ENCODE peak calls at places on chromosomes 3 and 15, in nine cellular contexts. One of them, this sample, is unnamed.
A peak's percentile ranks its signal among the peaks of the same experiment; 100 is the strongest.

GRCh38 chr15:74156678-74157411 is 16.7 kb upstream of the ISLR start:
- DNase-seq in endothelial cell: no peak
- DNase-seq in stomach: no peak
- DNase-seq in left ventricle myocardium inferior: no peak
- DNase-seq in activated B cell treated with CpG ODN at 0.5 μM for 24 hours: no peak
- DNase-seq in RWPE1: no peak
- DNase-seq in sigmoid colon: no peak
- DNase-seq in coronary artery: no peak
- DNase-seq in left lung: no peak
- DNase-seq in this sample: peak; percentile 53

GRCh38 chr3:162769559-162769958 is 1273.0 kb downstream of the OTOL1 start:
- DNase-seq in endothelial cell: no peak
- DNase-seq in stomach: no peak
- DNase-seq in left ventricle myocardium inferior: no peak
- DNase-seq in activated B cell treated with CpG ODN at 0.5 μM for 24 hours: no peak
- DNase-seq in RWPE1: no peak
- DNase-seq in sigmoid colon: no peak
- DNase-seq in coronary artery: no peak
- DNase-seq in left lung: no peak
- DNase-seq in this sample: no peak

GRCh38 chr3:58564456-58565160 is 12.6 kb downstream of the FAM107A start:
- DNase-seq in endothelial cell: no peak
- DNase-seq in stomach: no peak
- DNase-seq in left ventricle myocardium inferior: no peak
- DNase-seq in activated B cell treated with CpG ODN at 0.5 μM for 24 hours: no peak
- DNase-seq in RWPE1: peak; percentile 30
- DNase-seq in sigmoid colon: no peak
- DNase-seq in coronary artery: no peak
- DNase-seq in left lung: no peak
- DNase-seq in this sample: no peak

GRCh38 chr15:99443056-99443756 is 122.6 kb upstream of the MEF2A start:
- DNase-seq in endothelial cell: no peak
- DNase-seq in stomach: peak; percentile 20
- DNase-seq in left ventricle myocardium inferior: no peak
- DNase-seq in activated B cell treated with CpG ODN at 0.5 μM for 24 hours: peak; percentile 10
- DNase-seq in RWPE1: no peak
- DNase-seq in sigmoid colon: peak; percentile 58
- DNase-seq in coronary artery: peak; percentile 74
- DNase-seq in left lung: no peak
- DNase-seq in this sample: no peak

GRCh38 chr3:99674086-99674789 is 35.8 kb downstream of the COL8A1 start:
- DNase-seq in endothelial cell: no peak
- DNase-seq in stomach: no peak
- DNase-seq in left ventricle myocardium inferior: no peak
- DNase-seq in activated B cell treated with CpG ODN at 0.5 μM for 24 hours: no peak
- DNase-seq in RWPE1: no peak
- DNase-seq in sigmoid colon: no peak
- DNase-seq in coronary artery: no peak
- DNase-seq in left lung: no peak
- DNase-seq in this sample: no peak

GRCh38 chr15:42152196-42152920 is 4.1 kb downstream of the PLA2G4F start:
- DNase-seq in endothelial cell: no peak
- DNase-seq in stomach: peak; percentile 78
- DNase-seq in left ventricle myocardium inferior: peak; percentile 61
- DNase-seq in activated B cell treated with CpG ODN at 0.5 μM for 24 hours: no peak
- DNase-seq in RWPE1: no peak
- DNase-seq in sigmoid colon: no peak
- DNase-seq in coronary artery: no peak
- DNase-seq in left lung: peak; percentile 79
- DNase-seq in this sample: peak; percentile 48

GRCh38 chr3:44596631-44597030 is 11.9 kb downstream of the ZNF660 start:
- DNase-seq in endothelial cell: no peak
- DNase-seq in stomach: no peak
- DNase-seq in left ventricle myocardium inferior: no peak
- DNase-seq in activated B cell treated with CpG ODN at 0.5 μM for 24 hours: no peak
- DNase-seq in RWPE1: no peak
- DNase-seq in sigmoid colon: no peak
- DNase-seq in coronary artery: no peak
- DNase-seq in left lung: no peak
- DNase-seq in this sample: no peak

GRCh38 chr3:121431717-121432517 is 113.9 kb downstream of the POLQ start:
- DNase-seq in endothelial cell: no peak
- DNase-seq in stomach: no peak
- DNase-seq in left ventricle myocardium inferior: no peak
- DNase-seq in activated B cell treated with CpG ODN at 0.5 μM for 24 hours: no peak
- DNase-seq in RWPE1: no peak
- DNase-seq in sigmoid colon: no peak
- DNase-seq in coronary artery: no peak
- DNase-seq in left lung: no peak
- DNase-seq in this sample: no peak

GRCh38 chr15:95875141-95875643 is 455.3 kb upstream of the NR2F2 start:
- DNase-seq in endothelial cell: no peak
- DNase-seq in stomach: peak; percentile 38
- DNase-seq in left ventricle myocardium inferior: no peak
- DNase-seq in activated B cell treated with CpG ODN at 0.5 μM for 24 hours: no peak
- DNase-seq in RWPE1: peak; percentile 30
- DNase-seq in sigmoid colon: no peak
- DNase-seq in coronary artery: no peak
- DNase-seq in left lung: no peak
- DNase-seq in this sample: no peak

DNA sequence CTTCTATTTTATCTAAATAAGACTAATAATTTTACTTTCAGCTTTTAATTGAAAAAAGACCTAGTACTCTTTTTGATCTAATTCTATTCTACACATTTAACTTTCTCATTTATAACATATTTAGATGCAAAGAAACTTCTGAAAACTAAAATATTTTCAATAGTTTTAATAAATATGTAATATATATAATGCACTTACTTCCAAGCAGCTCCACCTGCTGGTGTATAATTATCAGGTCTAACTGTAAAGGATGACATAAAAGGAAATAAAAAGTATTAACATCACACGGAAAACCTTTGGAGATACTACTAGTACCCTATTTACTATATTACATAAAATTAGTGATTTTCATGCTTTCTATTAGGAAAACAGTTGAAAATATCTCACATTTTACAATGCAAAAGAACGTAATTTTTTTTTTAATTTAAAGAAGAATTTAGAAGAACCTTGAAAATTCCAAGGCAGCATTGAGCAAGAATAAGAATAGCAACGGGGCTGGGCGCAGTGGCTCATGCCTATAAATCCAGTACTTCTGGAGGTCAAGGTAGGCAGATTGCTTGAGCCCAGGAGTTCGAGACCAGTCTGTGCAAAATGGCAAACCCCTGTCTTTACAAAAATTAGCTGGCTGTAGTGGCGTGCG is 10.2 kb downstream of the PLSCR5 start:
- DNase-seq in endothelial cell: no peak
- DNase-seq in stomach: no peak
- DNase-seq in left ventricle myocardium inferior: no peak
- DNase-seq in activated B cell treated with CpG ODN at 0.5 μM for 24 hours: no peak
- DNase-seq in RWPE1: no peak
- DNase-seq in sigmoid colon: no peak
- DNase-seq in coronary artery: no peak
- DNase-seq in left lung: no peak
- DNase-seq in this sample: no peak
- TF ChIP-seq CTCF in endothelial cell: peak; percentile 72
- TF ChIP-seq CTCF in stomach: no peak
- TF ChIP-seq CTCF in left ventricle myocardium inferior: peak; percentile 44
- TF ChIP-seq CTCF in activated B cell treated with CpG ODN at 0.5 μM for 24 hours: no peak
- TF ChIP-seq CTCF in RWPE1: peak; percentile 54
- TF ChIP-seq CTCF in sigmoid colon: no peak
- TF ChIP-seq CTCF in coronary artery: no peak
- TF ChIP-seq CTCF in left lung: peak; percentile 22
- TF ChIP-seq CTCF in this sample: peak; percentile 33

GRCh38 chr3:12817341-12817705 is 20.8 kb downstream of the CAND2 start:
- DNase-seq in endothelial cell: no peak
- DNase-seq in stomach: no peak
- DNase-seq in left ventricle myocardium inferior: peak; percentile 35
- DNase-seq in activated B cell treated with CpG ODN at 0.5 μM for 24 hours: no peak
- DNase-seq in RWPE1: no peak
- DNase-seq in sigmoid colon: no peak
- DNase-seq in coronary artery: no peak
- DNase-seq in left lung: no peak
- DNase-seq in this sample: no peak

GRCh38 chr3:12815078-12815477 is 18.6 kb downstream of the CAND2 start:
- DNase-seq in endothelial cell: no peak
- DNase-seq in stomach: no peak
- DNase-seq in left ventricle myocardium inferior: no peak
- DNase-seq in activated B cell treated with CpG ODN at 0.5 μM for 24 hours: no peak
- DNase-seq in RWPE1: no peak
- DNase-seq in sigmoid colon: no peak
- DNase-seq in coronary artery: no peak
- DNase-seq in left lung: no peak
- DNase-seq in this sample: no peak

GRCh38 chr3:12816521-12817340 is 20.3 kb downstream of the CAND2 start:
- DNase-seq in endothelial cell: no peak
- DNase-seq in stomach: no peak
- DNase-seq in left ventricle myocardium inferior: peak; percentile 42
- DNase-seq in activated B cell treated with CpG ODN at 0.5 μM for 24 hours: no peak
- DNase-seq in RWPE1: no peak
- DNase-seq in sigmoid colon: no peak
- DNase-seq in coronary artery: no peak
- DNase-seq in left lung: no peak
- DNase-seq in this sample: no peak

GRCh38 chr3:12813967-12814366 is 17.5 kb downstream of the CAND2 start:
- DNase-seq in endothelial cell: no peak
- DNase-seq in stomach: no peak
- DNase-seq in left ventricle myocardium inferior: no peak
- DNase-seq in activated B cell treated with CpG ODN at 0.5 μM for 24 hours: no peak
- DNase-seq in RWPE1: no peak
- DNase-seq in sigmoid colon: no peak
- DNase-seq in coronary artery: no peak
- DNase-seq in left lung: no peak
- DNase-seq in this sample: no peak

DNA sequence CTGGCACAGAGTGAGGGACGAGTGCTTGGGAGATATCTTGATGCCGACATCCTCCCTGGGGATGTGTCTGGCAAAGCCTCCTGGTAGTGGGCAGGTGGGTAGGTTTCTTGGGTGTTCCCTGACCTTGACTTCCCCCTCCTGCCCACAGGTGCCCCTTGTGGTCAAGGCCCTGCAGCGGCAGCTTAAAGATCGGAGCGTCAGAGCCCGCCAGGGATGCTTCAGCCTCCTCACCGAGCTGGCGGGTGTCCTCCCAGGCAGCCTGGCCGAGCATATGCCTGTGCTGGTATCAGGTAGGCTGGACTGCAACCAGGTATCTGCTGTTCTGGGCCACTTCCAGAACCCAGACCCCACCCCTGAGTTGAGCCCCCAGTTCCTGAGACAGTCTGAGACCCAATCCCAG is 19.2 kb downstream of the CAND2 start:
- DNase-seq in endothelial cell: no peak
- DNase-seq in stomach: no peak
- DNase-seq in left ventricle myocardium inferior: no peak
- DNase-seq in activated B cell treated with CpG ODN at 0.5 μM for 24 hours: no peak
- DNase-seq in RWPE1: no peak
- DNase-seq in sigmoid colon: no peak
- DNase-seq in coronary artery: no peak
- DNase-seq in left lung: no peak
- DNase-seq in this sample: no peak
- TF ChIP-seq CTCF in endothelial cell: no peak
- TF ChIP-seq CTCF in stomach: no peak
- TF ChIP-seq CTCF in left ventricle myocardium inferior: no peak
- TF ChIP-seq CTCF in activated B cell treated with CpG ODN at 0.5 μM for 24 hours: no peak
- TF ChIP-seq CTCF in RWPE1: no peak
- TF ChIP-seq CTCF in sigmoid colon: no peak
- TF ChIP-seq CTCF in coronary artery: no peak
- TF ChIP-seq CTCF in left lung: no peak
- TF ChIP-seq CTCF in this sample: no peak

DNA sequence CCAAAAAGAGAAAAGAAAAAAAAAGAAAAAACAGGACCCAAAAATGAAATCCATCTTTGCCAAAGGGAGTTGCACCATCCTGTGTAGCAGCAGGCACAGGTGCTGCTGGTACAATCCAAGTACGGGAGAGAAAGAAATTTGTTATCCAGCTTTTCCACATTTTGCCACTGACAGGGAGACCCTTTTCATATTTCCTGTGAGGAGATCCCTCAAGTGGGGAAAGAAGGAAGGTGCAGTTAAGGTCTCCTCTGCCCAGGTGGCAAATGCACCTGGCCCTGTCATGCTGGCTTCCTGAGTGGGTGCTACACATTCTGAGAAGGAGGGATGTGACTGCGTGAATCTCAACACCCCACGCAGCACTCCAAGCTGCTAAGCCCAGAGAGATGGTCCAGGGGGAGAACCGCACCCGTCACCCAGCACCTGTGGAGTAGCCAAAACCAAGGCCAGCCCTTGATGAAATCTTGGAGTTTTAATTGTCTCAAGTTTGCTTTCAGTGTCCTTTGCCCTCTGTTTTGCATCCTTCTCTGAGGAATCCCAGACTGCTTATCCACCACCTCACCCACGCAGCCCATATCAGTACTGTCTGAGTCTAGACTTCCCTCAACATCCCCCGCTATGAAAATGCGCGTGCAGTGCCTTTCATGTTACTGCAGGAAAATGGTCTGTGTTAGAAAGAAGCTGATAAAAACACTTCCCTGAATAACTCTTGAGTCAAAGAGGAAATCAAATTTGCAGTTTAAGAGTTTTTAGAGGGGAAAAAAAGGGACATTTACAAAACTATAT is 141.9 kb upstream of the THBS1 start:
- DNase-seq in endothelial cell: no peak
- DNase-seq in stomach: no peak
- DNase-seq in left ventricle myocardium inferior: no peak
- DNase-seq in activated B cell treated with CpG ODN at 0.5 μM for 24 hours: no peak
- DNase-seq in RWPE1: peak; percentile 36
- DNase-seq in sigmoid colon: no peak
- DNase-seq in coronary artery: no peak
- DNase-seq in left lung: peak; percentile 46
- DNase-seq in this sample: no peak
- TF ChIP-seq CTCF in endothelial cell: no peak
- TF ChIP-seq CTCF in stomach: no peak
- TF ChIP-seq CTCF in left ventricle myocardium inferior: no peak
- TF ChIP-seq CTCF in activated B cell treated with CpG ODN at 0.5 μM for 24 hours: no peak
- TF ChIP-seq CTCF in RWPE1: no peak
- TF ChIP-seq CTCF in sigmoid colon: no peak
- TF ChIP-seq CTCF in coronary artery: no peak
- TF ChIP-seq CTCF in left lung: no peak
- TF ChIP-seq CTCF in this sample: no peak

GRCh38 chr3:113557374-113557773 is 25.0 kb downstream of the SIDT1 start:
- DNase-seq in endothelial cell: no peak
- DNase-seq in stomach: no peak
- DNase-seq in left ventricle myocardium inferior: no peak
- DNase-seq in activated B cell treated with CpG ODN at 0.5 μM for 24 hours: no peak
- DNase-seq in RWPE1: peak; percentile 31
- DNase-seq in sigmoid colon: no peak
- DNase-seq in coronary artery: no peak
- DNase-seq in left lung: no peak
- DNase-seq in this sample: no peak
- TF ChIP-seq CTCF in endothelial cell: no peak
- TF ChIP-seq CTCF in stomach: no peak
- TF ChIP-seq CTCF in left ventricle myocardium inferior: no peak
- TF ChIP-seq CTCF in activated B cell treated with CpG ODN at 0.5 μM for 24 hours: no peak
- TF ChIP-seq CTCF in RWPE1: no peak
- TF ChIP-seq CTCF in sigmoid colon: no peak
- TF ChIP-seq CTCF in coronary artery: no peak
- TF ChIP-seq CTCF in left lung: no peak
- TF ChIP-seq CTCF in this sample: no peak

This sample was measured in dorsolateral prefrontal cortex.